ENCODE peak calls at places on chromosomes 2 and 18, in five cellular contexts. G is A549, P is non-pigmented ciliary epithelial cell, S is T-cell, Z is cardiac muscle cell. F is an unnamed sample.
A peak's percentile ranks its signal among the peaks of the same experiment; 100 is the strongest.

GRCh38 chr2:115163572-115163971 is 721.1 kb downstream of the DPP10 start:
- DNase-seq in G (no peak), P (no peak), S (no peak), Z (no peak), F (no peak)

GRCh38 chr2:129404000-129404700 is 575.3 kb upstream of the RAB6C start:
- DNase-seq in G (no peak), P (no peak), S (no peak), Z (no peak), F (no peak)

GRCh38 chr2:221444106-221444505 is 128.0 kb downstream of the EPHA4 start:
- DNase-seq in G (no peak), P (peak; percentile 72), S (no peak), Z (no peak), F (no peak)

GRCh38 chr2:129619471-129619870 is 360.0 kb upstream of the RAB6C start:
- DNase-seq in G (no peak), P (no peak), S (no peak), Z (no peak), F (no peak)

GRCh38 chr2:8643996-8644356 is 37.9 kb upstream of the ID2 start:
- DNase-seq in G (no peak), P (no peak), S (no peak), Z (no peak), F (no peak)

GRCh38 chr2:168053676-168054075 is 193.7 kb downstream of the STK39 start:
- DNase-seq in G (no peak), P (no peak), S (no peak), Z (no peak), F (no peak)

GRCh38 chr2:53490659-53491058 is 276.9 kb upstream of the CHAC2 start:
- DNase-seq in G (peak; percentile 14), P (peak; percentile 26), S (no peak), Z (no peak), F (no peak)

GRCh38 chr2:192413812-192414424 is 219.2 kb upstream of the TMEFF2 start:
- DNase-seq in G (no peak), P (no peak), S (no peak), Z (no peak), F (no peak)

GRCh38 chr2:69209482-69209881 is 177.5 kb downstream of the GFPT1 start:
- DNase-seq in G (no peak), P (no peak), S (no peak), Z (no peak), F (no peak)

GRCh38 chr18:24024425-24024824 is 9.9 kb downstream of the TTC39C start:
- DNase-seq in G (no peak), P (no peak), S (no peak), Z (no peak), F (no peak)

GRCh38 chr2:9704600-9704999 is 73.8 kb upstream of the YWHAQ start:
- DNase-seq in G (no peak), P (no peak), S (no peak), Z (no peak), F (no peak)

GRCh38 chr2:168394262-168394661 is 61.8 kb upstream of the CERS6 start:
- DNase-seq in G (no peak), P (no peak), S (no peak), Z (no peak), F (no peak)

GRCh38 chr2:235551965-235552364 is 58.1 kb downstream of the AGAP1 start:
- DNase-seq in G (peak; percentile 78), P (no peak), S (no peak), Z (peak; percentile 70), F (no peak)

GRCh38 chr18:46379323-46379950 is 275.3 kb downstream of the HAUS1 start:
- DNase-seq in G (no peak), P (no peak), S (no peak), Z (no peak), F (no peak)

GRCh38 chr2:241150660-241151530 is 628 bp downstream of the PPP1R7 start:
- DNase-seq in G (no peak), P (no peak), S (no peak), Z (peak; percentile 18), F (no peak)

GRCh38 chr18:61972389-61973264 is 79.8 kb upstream of the RNF152 start:
- DNase-seq in G (no peak), P (no peak), S (no peak), Z (no peak), F (no peak)

GRCh38 chr2:235446082-235446481 is 47.8 kb upstream of the AGAP1 start:
- DNase-seq in G (no peak), P (no peak), S (no peak), Z (no peak), F (no peak)

GRCh38 chr2:101253713-101254085 is 1.0 kb downstream of the CNOT11 start:
- DNase-seq in G (no peak), P (no peak), S (no peak), Z (no peak), F (no peak)

GRCh38 chr2:60317029-60317386 is 236.4 kb downstream of the BCL11A start:
- DNase-seq in G (no peak), P (no peak), S (no peak), Z (no peak), F (no peak)

GRCh38 chr2:190819835-190820234 is 60.8 kb upstream of the GLS start:
- DNase-seq in G (no peak), P (no peak), S (no peak), Z (peak; percentile 23), F (no peak)

GRCh38 chr2:44774826-44775492 is 166.5 kb upstream of the SIX3 start:
- DNase-seq in G (no peak), P (no peak), S (no peak), Z (no peak), F (no peak)

GRCh38 chr2:5250482-5250881 is 441.7 kb upstream of the SOX11 start:
- DNase-seq in G (no peak), P (no peak), S (no peak), Z (no peak), F (no peak)

GRCh38 chr2:159134979-159135378 is 151.5 kb downstream of the WDSUB1 start:
- DNase-seq in G (no peak), P (no peak), S (no peak), Z (no peak), F (no peak)

GRCh38 chr2:45001629-45002385 is 7.4 kb downstream of the SIX2 start:
- DNase-seq in G (no peak), P (no peak), S (no peak), Z (no peak), F (no peak)

GRCh38 chr2:86033751-86034680 is 71.7 kb downstream of the POLR1A start:
- DNase-seq in G (no peak), P (no peak), S (no peak), Z (peak; percentile 63), F (no peak)

GRCh38 chr2:235689427-235689853 is 195.6 kb downstream of the AGAP1 start:
- DNase-seq in G (no peak), P (no peak), S (no peak), Z (no peak), F (no peak)

GRCh38 chr2:129139380-129139779 is 820.7 kb upstream of the HS6ST1 start:
- DNase-seq in G (no peak), P (no peak), S (no peak), Z (no peak), F (no peak)

GRCh38 chr2:231452799-231453508 is 11.3 kb downstream of the NCL start:
- DNase-seq in G (peak; percentile 23), P (no peak), S (no peak), Z (peak; percentile 24), F (no peak)

GRCh38 chr18:621181-621580 is 24.4 kb downstream of the CLUL1 start:
- DNase-seq in G (no peak), P (no peak), S (no peak), Z (no peak), F (no peak)

F was measured in esophagus squamous epithelium.